ENCODE peak calls at places on chromosome 7, in four cellular contexts. U, A, X and F are unnamed samples. For H3K79me2, the result is how much of the 10 kb centered on the place peaks cover.

GRCh38 chr7:37342665-37343471 is 105.8 kb downstream of the ELMO1 start:
- DNase-seq in A (no peak), U (no peak), X (no peak), F (peak)

GRCh38 chr7:1856161-1856965 is 186.3 kb downstream of the ELFN1 start:
- DNase-seq in U (peak), A (no peak), X (no peak), F (no peak)

GRCh38 chr7:125396466-125397151 is 467.0 kb upstream of the POT1 start:
- DNase-seq in X (no peak), A (no peak), U (no peak), F (no peak)

GRCh38 chr7:2041496-2042367 is 191.0 kb downstream of the MAD1L1 start:
- DNase-seq in A (no peak), X (no peak), U (no peak), F (no peak)

GRCh38 chr7:2237109-2237602 is 4.4 kb upstream of the MAD1L1 start:
- DNase-seq in A (no peak), X (no peak), U (no peak), F (peak)

GRCh38 chr7:37943905-37944736 is 23.7 kb downstream of the EPDR1 start:
- DNase-seq in A (peak), U (no peak), X (no peak), F (peak)

GRCh38 chr7:111098011-111098925 is 7.3 kb downstream of the LRRN3 start:
- DNase-seq in X (no peak), U (no peak), A (peak), F (no peak)

GRCh38 chr7:92266415-92267241 is 20.9 kb downstream of the ANKIB1 start:
- DNase-seq in A (no peak), U (no peak), X (no peak), F (no peak)

GRCh38 chr7:150916670-150917069 is 61.5 kb downstream of the KCNH2 start:
- DNase-seq in A (no peak), U (no peak), X (no peak), F (no peak)

GRCh38 chr7:157370761-157371160 is 34.0 kb downstream of the DNAJB6 start:
- DNase-seq in A (no peak), U (no peak), X (no peak), F (no peak)

GRCh38 chr7:138278601-138279000 is 181.5 kb upstream of the TRIM24 start:
- DNase-seq in X (no peak), U (no peak), A (no peak), F (no peak)

GRCh38 chr7:158407581-158408331 is 179.9 kb downstream of the PTPRN2 start:
- DNase-seq in U (peak), X (no peak), A (peak), F (no peak)

GRCh38 chr7:20784311-20785210 is 2.1 kb downstream of the SP8 start:
- DNase-seq in X (no peak), A (no peak), U (no peak), F (no peak)

GRCh38 chr7:129707910-129708490 is 96.5 kb downstream of the NRF1 start:
- DNase-seq in A (no peak), X (no peak), U (no peak), F (no peak)

GRCh38 chr7:47782022-47782421 is 166.2 kb downstream of the PKD1L1 start:
- DNase-seq in A (no peak), X (no peak), U (no peak), F (no peak)

GRCh38 chr7:23907012-23907411 is 197.0 kb downstream of the STK31 start:
- DNase-seq in X (no peak), A (no peak), U (no peak), F (no peak)

GRCh38 chr7:105268056-105268455 is 120.7 kb downstream of the SRPK2 start:
- DNase-seq in A (no peak), X (no peak), U (no peak), F (no peak)

GRCh38 chr7:30880090-30880704 is 31.5 kb upstream of the AQP1 start:
- DNase-seq in A (no peak), U (no peak), X (no peak), F (no peak)

GRCh38 chr7:2006921-2007381 is 225.8 kb downstream of the MAD1L1 start:
- DNase-seq in U (no peak), A (no peak), X (no peak), F (no peak)

GRCh38 chr7:83524286-83525075 is 124.5 kb downstream of the SEMA3E start:
- DNase-seq in U (no peak), A (no peak), X (no peak), F (no peak)

GRCh38 chr7:96727534-96728088 is 18.0 kb upstream of the SEM1 start:
- DNase-seq in X (no peak), A (no peak), U (no peak), F (no peak)

GRCh38 chr7:110317699-110318265 is 773.1 kb upstream of the LRRN3 start:
- DNase-seq in A (peak), X (no peak), U (no peak), F (no peak)

GRCh38 chr7:140025814-140026433 is 36.8 kb downstream of the PARP12 start:
- DNase-seq in A (no peak), X (no peak), U (no peak), F (no peak)

GRCh38 chr7:20350518-20350951 is 19.8 kb downstream of the ITGB8 start:
- DNase-seq in A (no peak), X (no peak), U (no peak), F (no peak)

GRCh38 chr7:2893411-2893861 is 49.3 kb upstream of the GNA12 start:
- DNase-seq in A (no peak), X (no peak), U (no peak), F (no peak)

GRCh38 chr7:112067205-112067604 is 139.0 kb downstream of the DOCK4 start:
- DNase-seq in U (no peak), A (no peak), X (no peak), F (no peak)

DNA sequence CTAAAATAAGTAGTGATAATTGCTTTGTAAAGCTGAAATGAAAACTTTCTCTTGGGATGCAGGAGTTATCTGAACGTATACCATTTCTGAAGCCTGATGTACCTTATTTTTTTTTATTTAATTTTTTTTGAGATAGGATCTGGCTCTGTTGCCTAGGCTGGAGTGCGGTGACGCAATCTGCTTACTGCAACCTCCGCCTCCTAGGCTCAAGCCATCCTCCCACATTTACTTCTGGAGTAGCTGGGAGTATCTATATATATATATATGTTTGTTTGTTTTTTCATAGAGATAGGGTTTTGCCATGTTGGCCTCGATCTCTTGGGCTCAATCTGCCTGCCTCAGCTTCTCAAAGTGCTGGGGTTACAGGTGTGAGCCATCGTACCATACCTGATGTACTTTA is 2.4 kb downstream of the PMPCB start:
- DNase-seq in X (no peak), U (no peak), A (no peak), F (no peak)
- H3K79me2 ChIP-seq in X (under half), U (under half), A (under half), F (under half)

DNA sequence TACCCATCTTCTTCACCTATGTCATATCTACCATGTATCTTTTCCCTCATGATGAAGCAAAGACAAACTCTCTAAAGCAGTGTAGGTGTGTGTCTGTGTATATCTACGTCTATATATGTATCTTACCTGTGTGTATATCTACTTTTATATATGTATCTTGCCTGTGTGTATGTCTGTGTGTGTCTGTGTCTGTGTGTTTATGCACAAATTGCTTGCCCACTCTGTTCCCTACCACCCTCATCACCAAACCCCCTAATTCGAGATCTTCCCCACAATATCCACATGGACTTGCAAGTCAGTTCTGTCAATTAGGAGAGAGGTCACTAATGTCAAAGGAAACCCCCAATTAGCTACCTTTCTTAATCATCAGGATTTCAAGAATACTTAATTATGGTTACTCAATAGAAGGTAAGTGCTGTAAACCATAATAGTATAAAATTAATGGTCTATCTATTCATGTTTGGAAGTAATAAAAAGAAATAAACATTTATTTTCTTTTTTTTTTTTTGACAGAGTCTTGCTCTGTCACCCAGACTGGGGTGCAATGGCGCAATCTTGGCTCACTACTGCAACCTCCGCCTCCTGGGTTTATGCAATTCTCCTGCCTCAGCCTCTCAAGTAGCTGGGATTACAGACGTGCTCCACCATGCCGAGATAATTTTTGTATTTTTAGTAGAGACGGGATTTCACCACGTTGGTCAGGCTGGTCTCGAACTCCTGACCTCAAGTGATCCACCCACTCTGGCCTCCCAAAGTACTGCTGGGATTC is 43.6 kb downstream of the ANKRD61 start:
- DNase-seq in X (no peak), A (no peak), U (no peak), F (no peak)
- TF ChIP-seq HDAC2 in X (no peak), A (no peak), U (no peak), F (no peak)

DNA sequence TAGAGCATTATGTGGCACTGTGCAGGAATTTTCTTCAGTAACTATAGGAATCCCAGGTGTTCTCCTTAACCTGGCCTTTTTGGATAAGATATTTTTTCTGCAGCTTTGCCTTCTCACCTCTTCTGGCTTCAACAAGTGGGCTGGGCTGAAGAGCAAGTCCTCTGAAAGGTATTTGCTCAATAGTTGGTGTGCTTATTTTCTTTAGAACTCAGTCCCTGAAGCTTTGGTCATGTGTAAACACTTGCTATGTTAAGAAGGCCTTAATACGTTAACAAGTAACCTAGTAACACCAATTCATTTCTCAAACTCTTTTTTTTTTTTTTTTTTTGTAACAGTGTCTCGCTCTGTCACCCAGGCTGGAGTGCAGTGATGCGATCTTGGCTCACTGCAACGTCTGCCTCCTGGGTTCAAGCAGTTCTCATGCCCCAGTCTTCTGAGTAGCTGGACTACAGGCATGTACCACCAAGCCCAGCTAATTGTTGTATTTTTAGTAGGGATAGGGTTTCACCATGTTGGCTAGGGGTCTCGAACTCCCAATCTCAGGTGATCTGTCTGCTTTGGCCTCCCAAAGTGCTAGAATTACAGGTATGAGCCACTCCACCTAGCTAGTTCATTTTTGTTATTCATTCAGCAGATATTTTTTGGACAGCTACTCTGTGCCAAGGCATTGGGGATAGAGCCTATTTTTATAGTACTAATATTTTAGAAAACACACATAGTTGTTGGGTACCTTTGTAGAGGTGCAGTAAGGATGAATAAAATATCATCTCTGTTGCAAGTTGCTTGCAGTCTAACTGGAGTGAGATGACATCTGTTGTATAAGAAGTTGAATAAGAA is 164.6 kb downstream of the SND1 start:
- DNase-seq in U (no peak), A (peak), X (no peak), F (no peak)
- H3K79me2 ChIP-seq in U (half or more), A (under half), X (half or more), F (under half)

GRCh38 chr7:16431646-16432424 is 10.5 kb upstream of the CRPPA start:
- DNase-seq in A (peak), U (peak), X (no peak), F (no peak)
- TF ChIP-seq HDAC2 in A (no peak), U (no peak), X (no peak), F (no peak)